ENCODE peak calls at places on chromosomes 12 and 14, in five cellular contexts. X, J, K, M and A are unnamed samples.
A peak's percentile ranks its signal among the peaks of the same experiment; 100 is the strongest.

GRCh38 chr12:132089407-132089910 is 54.7 kb downstream of the DDX51 start:
- DNase-seq in K (no peak), X (no peak), J (no peak), M (no peak), A (no peak)

GRCh38 chr14:105838591-105839424 is 312.4 kb downstream of the TMEM121 start:
- DNase-seq in X (no peak), K (no peak), M (no peak), J (no peak), A (no peak)

GRCh38 chr12:116066381-116067230 is 210.9 kb downstream of the MED13L start:
- DNase-seq in K (peak; percentile 51), J (no peak), M (peak; percentile 52), X (peak; percentile 62), A (peak; percentile 18)

GRCh38 chr14:32074887-32075572 is 2.1 kb upstream of the ARHGAP5 start:
- DNase-seq in K (no peak), J (no peak), X (no peak), M (no peak), A (no peak)

GRCh38 chr12:101839324-101840283 is 8.8 kb upstream of the GNPTAB start:
- DNase-seq in J (no peak), K (peak; percentile 86), M (peak; percentile 49), X (peak; percentile 75), A (peak; percentile 57)

GRCh38 chr12:2613674-2614073 is 181.1 kb upstream of the FKBP4 start:
- DNase-seq in M (peak; percentile 88), J (no peak), X (no peak), K (peak; percentile 99), A (peak; percentile 67)

GRCh38 chr14:56751471-56751870 is 58.8 kb downstream of the OTX2 start:
- DNase-seq in K (no peak), X (no peak), J (no peak), M (no peak), A (no peak)

GRCh38 chr12:78703820-78704525 is 160.6 kb upstream of the SYT1 start:
- DNase-seq in M (peak; percentile 88), X (no peak), J (no peak), K (peak; percentile 75), A (peak; percentile 76)

GRCh38 chr14:69773571-69774276 is 6.8 kb downstream of the SRSF5 start:
- DNase-seq in M (no peak), K (no peak), X (no peak), J (no peak), A (no peak)

GRCh38 chr12:53757095-53757770 is 5.5 kb upstream of the CISTR start:
- DNase-seq in X (peak; percentile 87), M (no peak), K (peak; percentile 52), J (no peak), A (no peak)

GRCh38 chr14:91315844-91316267 is 71.4 kb upstream of the GPR68 start:
- DNase-seq in X (peak; percentile 86), K (no peak), M (no peak), J (no peak), A (no peak)

GRCh38 chr14:104037074-104037473 is 48.4 kb upstream of the ASPG start:
- DNase-seq in J (no peak), M (no peak), X (no peak), K (no peak), A (no peak)

GRCh38 chr14:39176263-39177167 is 1.5 kb downstream of the PNN start:
- DNase-seq in X (no peak), J (no peak), M (no peak), K (no peak), A (no peak)

GRCh38 chr14:99296517-99296916 is 24.5 kb upstream of the BCL11B start:
- DNase-seq in J (no peak), K (no peak), M (no peak), X (no peak), A (no peak)

GRCh38 chr14:98444077-98444476 is 827.9 kb downstream of the BCL11B start:
- DNase-seq in J (no peak), M (no peak), X (no peak), K (no peak), A (no peak)

GRCh38 chr14:68384881-68385280 is 408.0 kb downstream of the ZFP36L1 start:
- DNase-seq in K (no peak), J (no peak), M (no peak), X (no peak), A (no peak)

GRCh38 chr12:117105902-117106301 is 6.7 kb upstream of the TESC start:
- DNase-seq in X (peak; percentile 34), J (no peak), K (no peak), M (no peak), A (no peak)

GRCh38 chr12:6052940-6053329 is 71.5 kb downstream of the VWF start:
- DNase-seq in J (no peak), M (no peak), X (no peak), K (no peak), A (no peak)

GRCh38 chr14:70080081-70080480 is 108.7 kb downstream of the SLC8A3 start:
- DNase-seq in K (no peak), J (no peak), M (no peak), X (no peak), A (no peak)

GRCh38 chr12:2212971-2213869 is 160.4 kb downstream of the CACNA1C start:
- DNase-seq in J (no peak), X (no peak), K (no peak), M (no peak), A (no peak)

GRCh38 chr14:91149462-91149861 is 35.6 kb downstream of the DGLUCY start:
- DNase-seq in M (peak; percentile 87), J (no peak), X (no peak), K (peak; percentile 99), A (peak; percentile 7)

GRCh38 chr14:77459072-77459723 is 1.3 kb downstream of the AHSA1 start:
- DNase-seq in X (peak; percentile 79), K (peak; percentile 92), J (no peak), M (peak; percentile 39), A (no peak)

GRCh38 chr12:42958271-42958674 is 368.7 kb upstream of the PRICKLE1 start:
- DNase-seq in X (no peak), J (no peak), K (no peak), M (no peak), A (no peak)

GRCh38 chr14:49959822-49960408 is 67.0 kb downstream of the ARF6 start:
- DNase-seq in M (no peak), K (no peak), J (peak; percentile 35), X (peak; percentile 96), A (no peak)

GRCh38 chr12:114729731-114730130 is 45.8 kb upstream of the TBX3 start:
- DNase-seq in K (peak; percentile 42), J (no peak), X (no peak), M (peak; percentile 26), A (no peak)

GRCh38 chr14:91904956-91905645 is 37.8 kb upstream of the TC2N start:
- DNase-seq in J (no peak), K (no peak), X (no peak), M (no peak), A (no peak)

GRCh38 chr14:96105089-96105920 is 66.1 kb downstream of the C14orf132 start:
- DNase-seq in K (no peak), X (no peak), M (no peak), J (no peak), A (no peak)

GRCh38 chr14:21263284-21264024 is 5.8 kb downstream of the HNRNPC start:
- DNase-seq in X (no peak), J (no peak), K (peak; percentile 28), M (peak; percentile 20), A (no peak)

GRCh38 chr12:4449862-4450222 is 4.2 kb upstream of the FGF6 start:
- DNase-seq in J (no peak), X (no peak), M (no peak), K (no peak), A (no peak)

GRCh38 chr14:103819503-103820307 is 27.7 kb downstream of the PPP1R13B start:
- DNase-seq in X (no peak), J (peak; percentile 52), K (peak; percentile 42), M (no peak), A (no peak)

GRCh38 chr14:63800083-63800482 is 52.7 kb upstream of the SYNE2 start:
- DNase-seq in J (no peak), X (no peak), M (no peak), K (no peak), A (no peak)

GRCh38 chr14:31934767-31935266 is 142.3 kb upstream of the ARHGAP5 start:
- DNase-seq in J (peak; percentile 39), X (no peak), K (peak; percentile 32), M (peak; percentile 51), A (no peak)

GRCh38 chr12:56007892-56008471 is 10.9 kb downstream of the SUOX start:
- DNase-seq in J (no peak), M (no peak), K (peak; percentile 36), X (no peak), A (no peak)

GRCh38 chr14:95703805-95704204 is 10.1 kb downstream of the TCL1A start:
- DNase-seq in J (no peak), K (no peak), M (no peak), X (no peak), A (no peak)

GRCh38 chr12:59944177-59944576 is 348.3 kb downstream of the SLC16A7 start:
- DNase-seq in J (no peak), X (no peak), M (no peak), K (no peak), A (no peak)

GRCh38 chr14:86091811-86092210 is 561.9 kb downstream of the FLRT2 start:
- DNase-seq in M (peak; percentile 3), X (no peak), K (peak; percentile 16), J (no peak), A (no peak)

GRCh38 chr12:93624595-93625294 is 52.3 kb downstream of the SOCS2 start:
- DNase-seq in X (no peak), K (peak; percentile 86), J (no peak), M (peak; percentile 99), A (peak; percentile 80)

GRCh38 chr14:94853920-94854319 is 84.0 kb upstream of the GSC start:
- DNase-seq in K (no peak), M (no peak), J (no peak), X (no peak), A (no peak)

GRCh38 chr14:45135181-45135580 is 549 bp upstream of the FANCM start:
- DNase-seq in J (no peak), K (peak; percentile 66), X (peak; percentile 33), M (no peak), A (no peak)

GRCh38 chr12:15208140-15208539 is 13.1 kb downstream of the RERG start:
- DNase-seq in J (no peak), X (no peak), M (no peak), K (peak; percentile 24), A (no peak)